ENCODE peak calls at places on chromosomes 7 and 10, in eight cellular contexts. M is nephron progenitor cell, C is AG09309, W is brain microvascular endothelial cell, X is cardiac fibroblast, E is ascending aorta, H is WERI-Rb-1, A is adrenal gland. T is an unnamed sample.

GRCh38 chr7:157664034-157664433 is 327.2 kb downstream of the DNAJB6 start:
- DNase-seq in M (no peak), C (no peak), W (no peak), X (no peak), E (no peak), H (no peak), A (no peak), T (no peak)

GRCh38 chr10:12333382-12334185 is 15.8 kb upstream of the CAMK1D start:
- DNase-seq in M (no peak), C (peak), W (peak), X (peak), E (peak), H (no peak), A (peak), T (peak)

GRCh38 chr7:157875230-157876179 is 538.7 kb downstream of the DNAJB6 start:
- DNase-seq in M (peak), C (no peak), W (peak), X (no peak), E (no peak), H (peak), A (peak), T (no peak)

GRCh38 chr10:127537924-127538323 is 11.2 kb upstream of the NPS start:
- DNase-seq in M (no peak), C (no peak), W (no peak), X (no peak), E (no peak), H (no peak), A (no peak), T (no peak)

GRCh38 chr7:157556339-157556944 is 219.6 kb downstream of the DNAJB6 start:
- DNase-seq in M (no peak), C (no peak), W (no peak), X (no peak), E (peak), H (no peak), A (no peak), T (no peak)

GRCh38 chr7:106344206-106344605 is 59.4 kb upstream of the NAMPT start:
- DNase-seq in M (no peak), C (no peak), W (no peak), X (no peak), E (no peak), H (no peak), A (no peak), T (no peak)

GRCh38 chr7:36794689-36795088 is 70.4 kb upstream of the AOAH start:
- DNase-seq in M (no peak), C (no peak), W (no peak), X (no peak), E (no peak), H (peak), A (no peak), T (no peak)

GRCh38 chr10:100101526-100102076 is 19.9 kb upstream of the CPN1 start:
- DNase-seq in M (no peak), C (no peak), W (no peak), X (peak), E (no peak), H (peak), A (no peak), T (no peak)

GRCh38 chr10:104937528-104937927 is 296.4 kb downstream of the SORCS3 start:
- DNase-seq in M (no peak), C (peak), W (no peak), X (peak), E (no peak), H (no peak), A (peak), T (no peak)

GRCh38 chr10:95363303-95363912 is 72.6 kb upstream of the PDLIM1 start:
- DNase-seq in M (peak), C (peak), W (peak), X (peak), E (no peak), H (peak), A (peak), T (no peak)

GRCh38 chr10:13890617-13891541 is 304.1 kb downstream of the PRPF18 start:
- DNase-seq in M (peak), C (no peak), W (peak), X (peak), E (peak), H (no peak), A (peak), T (no peak)

GRCh38 chr7:79096361-79096805 is 357.1 kb downstream of the MAGI2 start:
- DNase-seq in M (no peak), C (no peak), W (peak), X (peak), E (no peak), H (no peak), A (no peak), T (no peak)

GRCh38 chr7:6536262-6536770 is 14.9 kb downstream of the GRID2IP start:
- DNase-seq in M (peak), C (no peak), W (no peak), X (no peak), E (no peak), H (peak), A (no peak), T (no peak)

GRCh38 chr10:113062977-113063967 is 113.2 kb downstream of the TCF7L2 start:
- DNase-seq in M (peak), C (no peak), W (no peak), X (no peak), E (no peak), H (peak), A (no peak), T (no peak)

GRCh38 chr7:129163875-129164544 is 19.5 kb downstream of the TSPAN33 start:
- DNase-seq in M (no peak), C (peak), W (peak), X (peak), E (no peak), H (no peak), A (no peak), T (no peak)

GRCh38 chr7:25389489-25390106 is 161.3 kb upstream of the NPVF start:
- DNase-seq in M (no peak), C (no peak), W (peak), X (peak), E (no peak), H (no peak), A (peak), T (no peak)

GRCh38 chr7:40305229-40305628 is 170.4 kb downstream of the SUGCT start:
- DNase-seq in M (no peak), C (no peak), W (no peak), X (no peak), E (no peak), H (no peak), A (no peak), T (no peak)

GRCh38 chr10:99520040-99520803 is 12.5 kb upstream of the NKX2-3 start:
- DNase-seq in M (peak), C (no peak), W (no peak), X (no peak), E (no peak), H (no peak), A (no peak), T (no peak)

GRCh38 chr7:32587431-32587948 is 92.2 kb downstream of the AVL9 start:
- DNase-seq in M (no peak), C (peak), W (peak), X (peak), E (no peak), H (no peak), A (no peak), T (no peak)

GRCh38 chr10:124298891-124299290 is 119.8 kb downstream of the OAT start:
- DNase-seq in M (no peak), C (no peak), W (no peak), X (no peak), E (peak), H (no peak), A (no peak), T (no peak)

GRCh38 chr7:69845721-69846495 is 247.6 kb downstream of the AUTS2 start:
- DNase-seq in M (no peak), C (no peak), W (no peak), X (no peak), E (no peak), H (no peak), A (no peak), T (no peak)

GRCh38 chr10:79374312-79375191 is 27.3 kb downstream of the PPIF start:
- DNase-seq in M (peak), C (no peak), W (peak), X (peak), E (peak), H (peak), A (peak), T (peak)

GRCh38 chr7:55140221-55140980 is 121.6 kb downstream of the EGFR start:
- DNase-seq in M (no peak), C (no peak), W (peak), X (peak), E (no peak), H (no peak), A (peak), T (no peak)

GRCh38 chr10:102302611-102303010 is 57.3 kb downstream of the GBF1 start:
- DNase-seq in M (no peak), C (no peak), W (peak), X (peak), E (no peak), H (no peak), A (no peak), T (no peak)

GRCh38 chr7:155218276-155219153 is 79.2 kb upstream of the INSIG1 start:
- DNase-seq in M (no peak), C (no peak), W (no peak), X (no peak), E (no peak), H (no peak), A (no peak), T (no peak)

GRCh38 chr7:155217629-155218028 is 80.0 kb upstream of the INSIG1 start:
- DNase-seq in M (no peak), C (no peak), W (no peak), X (no peak), E (no peak), H (no peak), A (no peak), T (no peak)

GRCh38 chr7:155215576-155216325 is 81.9 kb upstream of the INSIG1 start:
- DNase-seq in M (no peak), C (no peak), W (no peak), X (no peak), E (no peak), H (no peak), A (no peak), T (no peak)

GRCh38 chr7:155214328-155214986 is 83.2 kb upstream of the INSIG1 start:
- DNase-seq in M (no peak), C (no peak), W (no peak), X (no peak), E (no peak), H (no peak), A (no peak), T (no peak)

GRCh38 chr7:155216475-155217272 is 81.0 kb upstream of the INSIG1 start:
- DNase-seq in M (no peak), C (no peak), W (no peak), X (peak), E (no peak), H (no peak), A (no peak), T (no peak)
- TF ChIP-seq CTCF in M (no peak), C (peak), W (no peak), X (no peak), E (no peak), H (no peak), A (no peak), T (no peak)

DNA sequence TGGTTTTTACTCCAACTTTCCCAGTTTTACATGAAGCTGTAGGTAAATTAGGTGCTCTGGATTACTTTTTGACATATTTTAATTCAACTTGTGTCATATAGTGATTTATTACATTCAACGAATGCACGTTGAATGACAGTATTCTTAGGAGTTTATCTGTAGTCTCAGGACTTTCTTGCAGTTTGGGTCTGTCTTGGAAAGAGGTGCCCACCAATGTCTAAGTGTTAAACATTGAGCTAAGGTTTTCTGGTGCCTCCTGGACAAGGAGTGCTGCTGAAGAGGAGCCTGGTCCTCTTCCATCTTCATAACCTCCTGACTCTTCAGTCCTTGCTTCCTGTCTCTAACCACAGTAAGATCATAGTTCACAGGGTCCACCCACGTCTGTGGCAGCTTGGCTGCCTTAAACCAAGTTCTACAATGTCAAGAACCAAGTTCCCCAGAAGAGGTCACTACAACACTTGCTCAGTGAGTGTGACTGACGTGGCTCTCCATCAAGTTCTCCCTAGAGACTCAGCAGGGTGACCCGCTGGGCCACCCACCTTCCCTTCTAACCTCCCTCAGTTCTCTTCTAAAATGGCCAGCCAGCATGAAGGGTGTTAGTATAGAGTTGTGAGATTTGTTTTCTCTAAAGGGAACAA is 6.1 kb downstream of the NPY start:
- DNase-seq in M (peak), C (peak), W (peak), X (peak), E (no peak), H (peak), A (no peak), T (no peak)
- TF ChIP-seq CTCF in M (peak), C (peak), W (peak), X (no peak), E (peak), H (peak), A (no peak), T (no peak)

DNA sequence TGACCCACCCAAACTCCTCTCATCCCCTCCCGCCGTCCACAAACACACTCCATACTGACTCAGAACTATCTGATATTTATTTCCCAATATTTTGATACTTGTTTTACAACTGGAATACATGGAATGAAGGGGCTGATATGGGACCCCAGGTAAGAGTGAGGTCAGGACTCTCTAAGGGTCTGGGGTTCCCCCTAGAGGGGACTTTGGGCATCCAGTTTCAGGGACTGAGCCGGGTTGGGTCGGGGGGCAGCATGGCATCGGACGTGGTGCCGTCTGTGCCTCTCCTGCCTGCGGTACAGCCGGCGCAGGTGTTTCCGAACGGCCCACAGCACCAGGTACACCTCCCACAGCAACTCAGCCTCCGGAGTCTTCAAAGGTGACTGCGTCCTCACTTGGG is 7.5 kb downstream of the SPACDR start:
- DNase-seq in M (no peak), C (no peak), W (no peak), X (no peak), E (no peak), H (no peak), A (no peak), T (no peak)
- TF ChIP-seq CTCF in M (no peak), C (no peak), W (peak), X (no peak), E (no peak), H (peak), A (no peak), T (no peak)

DNA sequence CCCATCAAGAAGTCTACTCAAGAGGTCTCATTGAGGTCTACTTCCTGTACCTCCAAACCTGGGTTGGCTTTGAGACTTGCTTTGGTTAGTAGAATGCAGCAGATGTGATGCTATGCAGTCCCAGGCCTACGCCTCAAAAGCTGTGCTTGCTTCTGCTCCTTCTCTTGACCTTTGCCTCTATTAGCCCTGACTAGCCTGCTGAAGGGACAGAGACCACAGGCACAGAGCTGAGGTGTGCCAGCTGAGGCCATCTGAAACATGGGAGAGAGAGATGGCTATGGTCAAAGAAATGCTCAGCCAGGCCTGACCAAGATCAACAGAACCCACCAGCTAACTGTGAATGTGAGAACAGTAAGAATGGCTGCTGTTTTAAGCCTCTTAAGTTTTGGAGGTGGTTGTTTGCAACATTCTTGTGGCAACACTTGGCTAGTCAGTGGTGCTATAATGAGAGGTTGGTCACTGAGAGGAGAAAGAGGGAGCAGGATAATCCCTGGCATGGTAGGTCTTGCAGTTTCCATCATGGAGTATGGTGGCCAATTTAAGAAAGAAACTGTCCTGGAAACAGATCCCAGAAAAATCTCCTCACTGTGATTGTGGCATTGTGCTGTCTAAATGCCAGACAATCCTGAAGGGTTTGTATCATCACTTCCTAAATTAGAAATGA is 176.1 kb upstream of the PHYHIPL start:
- DNase-seq in M (no peak), C (no peak), W (no peak), X (no peak), E (no peak), H (no peak), A (no peak), T (no peak)
- TF ChIP-seq CTCF in M (no peak), C (no peak), W (no peak), X (no peak), E (no peak), H (no peak), A (no peak), T (no peak)

GRCh38 chr10:35639021-35639521 is 3.0 kb downstream of the FZD8 start:
- DNase-seq in M (peak), C (no peak), W (no peak), X (no peak), E (no peak), H (no peak), A (no peak), T (no peak)

GRCh38 chr10:35638116-35638515 is 4.0 kb downstream of the FZD8 start:
- DNase-seq in M (no peak), C (no peak), W (no peak), X (no peak), E (no peak), H (no peak), A (no peak), T (no peak)

GRCh38 chr10:35640474-35640873 is 1.6 kb downstream of the FZD8 start:
- DNase-seq in M (peak), C (no peak), W (peak), X (peak), E (peak), H (peak), A (peak), T (no peak)

GRCh38 chr10:35640951-35641429 is 1.1 kb downstream of the FZD8 start:
- DNase-seq in M (peak), C (peak), W (peak), X (peak), E (peak), H (peak), A (peak), T (no peak)

GRCh38 chr10:35639651-35640311 is 2.3 kb downstream of the FZD8 start:
- DNase-seq in M (peak), C (no peak), W (peak), X (peak), E (no peak), H (peak), A (peak), T (no peak)
- TF ChIP-seq CTCF in M (no peak), C (peak), W (peak), X (peak), E (peak), H (no peak), A (no peak), T (no peak)

GRCh38 chr10:21732067-21732772 is 198.2 kb downstream of the MLLT10 start:
- DNase-seq in M (peak), C (peak), W (peak), X (peak), E (no peak), H (peak), A (peak), T (no peak)

GRCh38 chr10:21724020-21724589 is 190.1 kb downstream of the MLLT10 start:
- DNase-seq in M (no peak), C (no peak), W (no peak), X (peak), E (no peak), H (no peak), A (no peak), T (no peak)

GRCh38 chr10:21724695-21725371 is 190.8 kb downstream of the MLLT10 start:
- DNase-seq in M (no peak), C (peak), W (peak), X (peak), E (peak), H (no peak), A (peak), T (peak)

GRCh38 chr10:21726601-21727295 is 192.7 kb downstream of the MLLT10 start:
- DNase-seq in M (no peak), C (no peak), W (no peak), X (no peak), E (no peak), H (no peak), A (no peak), T (no peak)

GRCh38 chr10:21727452-21728168 is 193.6 kb downstream of the MLLT10 start:
- DNase-seq in M (no peak), C (no peak), W (peak), X (no peak), E (no peak), H (peak), A (no peak), T (no peak)
- TF ChIP-seq CTCF in M (no peak), C (no peak), W (no peak), X (no peak), E (no peak), H (no peak), A (no peak), T (no peak)

GRCh38 chr10:71440506-71441035 is 43.9 kb downstream of the CDH23 start:
- DNase-seq in M (no peak), C (no peak), W (no peak), X (no peak), E (no peak), H (no peak), A (no peak), T (no peak)

GRCh38 chr10:71442000-71442399 is 45.3 kb downstream of the CDH23 start:
- DNase-seq in M (no peak), C (no peak), W (no peak), X (no peak), E (no peak), H (no peak), A (no peak), T (no peak)

GRCh38 chr10:71443676-71444075 is 47.0 kb downstream of the CDH23 start:
- DNase-seq in M (no peak), C (no peak), W (no peak), X (no peak), E (no peak), H (peak), A (no peak), T (no peak)

GRCh38 chr10:71444284-71445054 is 47.7 kb downstream of the CDH23 start:
- DNase-seq in M (no peak), C (no peak), W (no peak), X (no peak), E (no peak), H (no peak), A (no peak), T (no peak)

DNA sequence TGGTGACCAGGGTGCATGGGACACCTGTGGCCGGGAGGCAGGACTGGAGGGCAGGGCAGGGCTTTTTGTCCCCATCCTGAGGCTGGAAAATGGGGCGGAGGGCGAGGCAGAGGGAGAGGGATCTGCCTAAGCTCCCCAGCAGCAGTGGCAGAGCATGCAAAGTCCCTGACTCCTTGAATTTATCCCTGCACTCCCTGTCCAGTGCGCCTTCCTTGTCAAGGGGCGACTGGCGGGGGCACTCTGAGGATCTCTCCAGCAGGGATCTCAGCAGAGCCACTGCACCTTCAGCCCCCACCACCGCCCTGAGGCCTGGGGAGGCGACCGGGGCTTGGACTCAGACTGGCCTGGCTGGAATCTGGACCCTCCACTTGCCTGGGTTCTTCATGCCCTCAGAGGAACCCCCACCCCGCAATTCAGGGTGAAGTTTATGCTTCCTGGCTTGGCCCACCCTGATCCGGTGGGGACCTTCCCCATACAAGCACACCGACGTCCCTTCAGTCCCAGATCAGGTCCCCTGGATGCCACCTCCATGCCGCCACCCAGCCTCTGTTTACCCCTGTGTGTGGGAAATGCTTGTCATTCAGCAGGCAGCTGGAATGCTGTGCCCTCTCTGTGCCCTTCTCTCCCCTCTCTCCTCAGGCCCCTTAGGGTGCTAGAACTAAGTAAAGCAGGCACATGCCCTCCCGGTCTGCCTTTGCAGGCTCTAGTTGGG is 46.3 kb downstream of the CDH23 start:
- DNase-seq in M (no peak), C (no peak), W (no peak), X (no peak), E (no peak), H (no peak), A (no peak), T (no peak)
- TF ChIP-seq CTCF in M (no peak), C (no peak), W (no peak), X (no peak), E (no peak), H (no peak), A (no peak), T (no peak)

GRCh38 chr7:45407730-45408406 is 166.3 kb upstream of the ADCY1 start:
- DNase-seq in M (no peak), C (no peak), W (no peak), X (no peak), E (no peak), H (peak), A (no peak), T (no peak)
- TF ChIP-seq CTCF in M (no peak), C (no peak), W (no peak), X (no peak), E (no peak), H (peak), A (no peak), T (no peak)

T was measured in omental fat pad.